ENCODE peak calls at places on chromosomes 1 and 21, in nine cellular contexts. A is PC-9, H is GM23338, C is gastrocnemius medialis, I is hepatocyte, M is body of pancreas, Q is left ventricle myocardium inferior, J is endodermal cell, G is HCT116. B is an unnamed sample.

GRCh38 chr1:53294557-53294956 is 33.3 kb downstream of the LRP8 start:
- DNase-seq in A (no peak), I (peak; percentile 23), J (no peak), Q (no peak), M (no peak), C (no peak), G (no peak), H (no peak), B (peak; percentile 44)

GRCh38 chr1:206809504-206810084 is 37.3 kb upstream of the IL10 start:
- DNase-seq in M (peak; percentile 29), G (peak; percentile 23), C (no peak), Q (no peak), A (no peak), H (peak; percentile 37), I (peak; percentile 34), J (peak; percentile 68), B (peak; percentile 62)

GRCh38 chr1:147897030-147897756 is 5.4 kb upstream of the GJA8 start:
- DNase-seq in G (no peak), A (peak; percentile 36), H (no peak), Q (no peak), J (no peak), C (no peak), M (peak; percentile 37), I (peak; percentile 34), B (no peak)

GRCh38 chr1:97999320-97999719 is 78.5 kb upstream of the DPYD start:
- DNase-seq in A (no peak), G (no peak), Q (no peak), J (no peak), I (no peak), H (no peak), M (no peak), C (no peak), B (no peak)

GRCh38 chr1:64073705-64074104 is 129.7 kb upstream of the UBE2U start:
- DNase-seq in G (no peak), J (no peak), A (peak; percentile 58), C (no peak), I (no peak), Q (no peak), M (no peak), H (no peak), B (peak; percentile 42)

GRCh38 chr1:57204942-57205787 is 218.7 kb downstream of the DAB1 start:
- DNase-seq in J (peak; percentile 60), I (no peak), Q (no peak), H (peak; percentile 83), A (no peak), C (no peak), M (no peak), G (no peak), B (no peak)

GRCh38 chr1:193306430-193306829 is 120.0 kb upstream of the B3GALT2 start:
- DNase-seq in H (no peak), J (no peak), M (no peak), Q (no peak), C (no peak), G (no peak), A (no peak), I (no peak), B (no peak)

GRCh38 chr1:226972931-226973330 is 32.8 kb downstream of the COQ8A start:
- DNase-seq in J (peak; percentile 11), I (no peak), H (no peak), M (no peak), C (no peak), G (no peak), A (no peak), Q (peak; percentile 63), B (no peak)

GRCh38 chr21:32135401-32136363 is 143.2 kb downstream of the MIS18A start:
- DNase-seq in H (no peak), Q (no peak), J (peak; percentile 42), C (no peak), G (no peak), A (no peak), I (no peak), M (no peak), B (no peak)

GRCh38 chr1:94265931-94266330 is 28.5 kb upstream of the ARHGAP29 start:
- DNase-seq in G (no peak), M (no peak), A (peak; percentile 72), Q (no peak), I (no peak), C (no peak), H (no peak), J (no peak), B (no peak)

DNA sequence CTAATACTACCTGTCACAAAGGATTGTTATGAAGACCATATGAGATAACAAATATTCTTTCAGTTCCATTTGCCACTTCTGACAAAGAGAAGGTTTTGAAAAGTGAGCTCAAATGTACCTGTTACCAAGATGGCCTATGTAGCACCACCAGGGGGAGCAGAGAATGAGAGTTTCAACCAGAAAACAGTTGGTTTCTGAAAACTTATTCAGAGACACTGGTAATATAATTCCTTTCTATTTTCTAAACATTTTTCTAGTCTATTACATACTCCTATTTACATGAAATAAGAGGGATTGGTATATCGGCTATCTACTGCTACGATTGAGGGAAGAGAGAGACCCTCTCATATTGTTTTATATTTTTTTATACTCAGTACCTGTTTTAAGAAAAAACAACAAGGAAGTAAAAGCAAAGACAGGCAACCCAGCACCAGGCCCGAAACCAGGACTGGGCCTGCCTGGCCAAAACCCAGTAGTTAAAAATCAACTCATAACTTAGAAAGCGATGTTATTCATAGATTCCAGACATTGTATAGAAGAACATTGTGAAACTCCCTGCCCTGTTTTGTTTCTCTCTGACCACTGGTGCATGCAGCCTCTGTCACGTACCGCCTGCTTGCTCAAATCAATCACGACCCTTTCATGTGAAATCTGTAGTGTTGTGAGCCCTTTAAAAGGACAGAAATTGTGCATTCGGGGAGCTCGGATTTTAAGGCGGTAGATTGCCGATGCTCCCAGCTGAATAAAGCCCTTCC is 48.3 kb downstream of the IL23R start:
- DNase-seq in C (no peak), H (peak; percentile 68), G (peak; percentile 19), Q (no peak), M (peak; percentile 31), A (no peak), I (peak; percentile 54), J (peak; percentile 66), B (peak; percentile 29)
- TF ChIP-seq CTCF in C (peak; percentile 10), H (peak; percentile 78), G (peak; percentile 53), Q (peak; percentile 56), M (peak; percentile 29), A (peak; percentile 78), I (peak; percentile 63), J (peak; percentile 87), B (peak; percentile 31)

DNA sequence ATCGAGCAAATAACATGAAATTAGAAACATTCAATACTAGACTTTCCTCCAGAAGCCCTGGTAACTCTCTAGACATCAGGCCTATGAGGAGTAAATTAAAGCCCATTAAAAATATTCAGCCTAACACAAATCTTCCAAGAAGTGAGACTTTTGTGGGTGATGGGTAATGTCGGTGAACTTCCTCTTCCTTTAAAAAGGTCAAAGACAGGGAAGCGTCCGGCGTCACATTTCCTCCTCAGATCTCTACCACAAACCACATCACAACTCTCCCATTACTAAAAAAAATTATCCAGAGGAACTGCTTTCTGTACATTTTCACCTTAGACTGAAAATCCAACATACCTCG is 1.4 kb downstream of the EIF4G3 start:
- DNase-seq in J (no peak), G (no peak), H (no peak), I (peak; percentile 21), A (peak; percentile 48), M (peak; percentile 20), C (peak; percentile 48), Q (peak; percentile 43), B (no peak)
- H3K27ac ChIP-seq in J (no peak overlapping the region), G (peak overlapping the region; percentile 78), H (peak overlapping the region; percentile 7), I (peak overlapping the region; percentile 78), A (peak overlapping the region; percentile 84), M (peak overlapping the region; percentile 81), C (peak overlapping the region; percentile 94), Q (peak overlapping the region; percentile 95), B (peak overlapping the region; percentile 25)

GRCh38 chr21:33916200-33916567 is 580 bp upstream of the ATP5PO start:
- DNase-seq in M (no peak), Q (no peak), J (peak; percentile 50), A (no peak), H (no peak), I (no peak), G (no peak), C (no peak), B (no peak)

GRCh38 chr21:33917421-33917820 is 1.8 kb upstream of the ATP5PO start:
- DNase-seq in I (no peak), J (no peak), A (no peak), M (no peak), Q (no peak), G (no peak), C (no peak), H (no peak), B (no peak)

GRCh38 chr21:33909756-33910155 is 5.8 kb downstream of the ATP5PO start:
- DNase-seq in J (no peak), M (no peak), I (no peak), C (no peak), Q (no peak), H (no peak), A (no peak), G (no peak), B (no peak)

GRCh38 chr21:33914188-33914587 is 1.4 kb downstream of the ATP5PO start:
- DNase-seq in I (no peak), M (no peak), H (no peak), G (no peak), J (no peak), Q (no peak), A (no peak), C (no peak), B (no peak)

DNA sequence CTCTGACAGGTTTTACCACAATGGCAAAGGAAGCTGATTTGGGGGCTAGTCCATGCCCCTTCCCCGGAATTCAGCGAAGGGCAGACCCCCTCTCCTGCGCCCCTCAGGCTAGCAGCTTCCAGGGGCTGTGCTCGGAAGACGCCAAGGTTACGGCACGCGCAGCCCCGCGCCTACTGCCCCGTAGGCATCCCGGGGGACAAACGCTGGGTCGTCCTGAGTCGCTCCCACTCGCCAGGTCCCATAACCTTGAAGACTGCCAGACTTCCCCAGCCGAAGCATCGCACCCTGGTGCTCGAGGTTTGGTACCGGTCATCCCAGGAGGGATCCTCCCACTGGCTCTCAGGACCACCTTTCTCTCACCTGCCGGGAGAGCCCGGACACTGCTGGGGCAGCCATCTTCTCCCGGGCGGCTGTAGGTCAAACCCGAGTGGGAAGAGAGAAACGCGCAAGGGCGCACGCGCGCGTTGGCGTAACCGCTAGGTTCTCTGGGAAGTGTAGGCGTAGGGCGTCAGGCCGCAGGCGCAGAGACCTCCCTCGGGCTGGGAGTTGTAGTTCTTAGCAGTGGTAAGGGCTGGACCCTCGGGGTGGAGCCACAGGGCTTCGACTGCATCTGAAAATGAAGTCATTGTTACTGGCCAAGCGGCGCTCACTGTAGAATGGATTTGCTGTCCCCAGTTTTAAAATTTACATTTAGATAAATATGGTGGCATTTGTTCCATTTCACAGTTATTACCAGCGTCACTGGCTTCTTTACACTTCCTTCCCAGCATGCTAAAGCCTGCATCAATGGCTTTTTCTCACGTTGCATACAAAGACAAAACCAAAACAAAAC is at the start of gene ATP5PO:
- DNase-seq in M (peak; percentile 98), Q (peak; percentile 98), I (peak; percentile 99), C (peak; percentile 97), G (peak; percentile 94), H (peak; percentile 99), A (peak; percentile 86), J (peak; percentile 98), B (peak; percentile 99)
- TF ChIP-seq CTCF in M (no peak), Q (no peak), I (no peak), C (no peak), G (no peak), H (no peak), A (no peak), J (no peak), B (no peak)

DNA sequence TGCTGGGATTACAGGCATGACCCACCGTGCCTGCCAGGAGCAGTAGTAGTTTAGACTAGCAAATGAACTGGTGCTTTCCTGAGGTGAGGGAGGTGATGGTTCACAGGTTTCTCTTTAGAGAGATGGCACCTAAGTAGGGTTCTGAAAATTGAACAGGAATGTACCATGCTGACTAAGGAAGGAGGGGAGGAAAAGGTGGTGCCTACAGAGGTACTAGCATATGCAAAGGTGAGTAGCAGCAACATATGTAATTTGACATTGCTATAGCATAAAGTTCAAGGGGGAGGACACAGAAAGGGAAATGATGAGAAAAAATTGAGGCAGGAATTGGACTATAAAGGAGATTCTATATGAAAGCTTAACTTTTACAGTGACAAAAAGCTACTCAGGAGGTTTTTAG is 65.9 kb upstream of the RBM34 start:
- DNase-seq in I (no peak), Q (no peak), A (no peak), H (no peak), J (peak; percentile 10), M (no peak), G (no peak), C (no peak), B (no peak)
- H3K27ac ChIP-seq in I (no peak overlapping the region), Q (no peak overlapping the region), A (no peak overlapping the region), H (no peak overlapping the region), J (no peak overlapping the region), M (no peak overlapping the region), G (no peak overlapping the region), C (no peak overlapping the region), B (no peak overlapping the region)